ENCODE peak calls at places on chromosome X, in eight cellular contexts. Y is Karpas-422; A is cardiac muscle cell; O is lower lobe of right lung; V is tibial artery; M is CD4-positive, alpha-beta memory T cell; U is CD8-positive, alpha-beta T cell; Z is Panc1. S is an unnamed sample. For H3K4me1, the result is how much of the 10 kb centered on the place peaks cover.

GRCh38 chrX:43940811-43941210 is 32.4 kb downstream of the NDP start:
- DNase-seq in O (no peak), Y (no peak), V (peak), U (no peak), A (peak), M (no peak), Z (no peak), S (no peak)

GRCh38 chrX:69031181-69031580 is 134.1 kb downstream of the PJA1 start:
- DNase-seq in O (no peak), M (no peak), A (no peak), U (no peak), V (no peak), Z (no peak), Y (no peak), S (no peak)

GRCh38 chrX:31181377-31182038 is 109.7 kb upstream of the FTHL17 start:
- DNase-seq in V (no peak), A (no peak), Y (no peak), O (no peak), U (no peak), Z (no peak), M (no peak), S (no peak)

GRCh38 chrX:31209005-31209612 is 137.3 kb upstream of the FTHL17 start:
- DNase-seq in O (no peak), A (no peak), Z (no peak), U (no peak), M (no peak), V (no peak), Y (no peak), S (peak)

GRCh38 chrX:68686684-68687045 is 39.2 kb downstream of the STARD8 start:
- DNase-seq in M (no peak), Y (no peak), A (peak), U (no peak), V (no peak), O (peak), Z (no peak), S (peak)

GRCh38 chrX:46918434-46918833 is 6.2 kb downstream of the JADE3 start:
- DNase-seq in Z (no peak), U (no peak), M (no peak), A (no peak), V (no peak), O (no peak), Y (no peak), S (no peak)

GRCh38 chrX:29841750-29842149 is 373.6 kb upstream of the MAGEB2 start:
- DNase-seq in U (no peak), O (no peak), M (no peak), Z (no peak), Y (no peak), A (peak), V (no peak), S (no peak)

GRCh38 chrX:21973321-21974010 is 33.0 kb downstream of the SMS start:
- DNase-seq in U (no peak), A (no peak), Y (no peak), V (no peak), Z (no peak), M (no peak), O (no peak), S (no peak)

GRCh38 chrX:107674480-107675364 is 46.4 kb downstream of the PRPS1 start:
- DNase-seq in Y (peak), U (peak), V (peak), O (peak), M (peak), A (peak), Z (no peak), S (peak)

GRCh38 chrX:105837227-105837626 is 14.9 kb downstream of the NRK start:
- DNase-seq in U (no peak), V (peak), Y (no peak), M (no peak), A (peak), Z (no peak), O (no peak), S (no peak)

GRCh38 chrX:71532078-71532752 is 689 bp upstream of the OGT start:
- DNase-seq in M (peak), Z (no peak), Y (peak), A (peak), V (no peak), O (no peak), U (peak), S (peak)
- H3K4me3 ChIP-seq in M (peak), Z (peak), Y (peak), A (peak), V (peak), O (peak), U (peak), S (peak)

DNA sequence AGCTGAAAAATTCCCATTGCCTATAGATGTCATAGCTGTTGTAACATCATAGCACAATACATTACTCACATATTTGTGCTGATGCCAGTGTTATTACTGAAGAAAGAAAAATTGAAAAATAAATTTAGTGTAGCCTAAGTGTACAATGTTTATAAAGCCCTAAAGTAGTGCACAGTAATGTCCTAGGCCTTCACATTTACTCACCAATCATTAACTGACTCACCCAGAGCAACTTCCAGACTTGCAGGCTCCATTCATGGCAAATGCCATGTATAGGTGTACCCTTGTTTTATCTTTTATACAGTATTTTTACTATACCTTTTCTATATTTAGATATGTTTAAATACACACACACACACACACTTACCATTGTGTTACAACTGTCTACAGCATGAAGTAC is 265.4 kb upstream of the MAGEB18 start:
- DNase-seq in U (no peak), A (no peak), O (no peak), Z (no peak), M (no peak), V (no peak), Y (no peak), S (no peak)
- H3K4me1 ChIP-seq in U (under half), A (under half), O (under half), Z (under half), M (under half), V (under half), Y (under half), S (under half)

GRCh38 chrX:48003758-48004457 is at the start of gene ZNF182:
- DNase-seq in U (peak), V (peak), A (peak), Z (no peak), O (peak), Y (peak), M (peak), S (peak)

GRCh38 chrX:48003367-48003757 is 427 bp downstream of the ZNF182 start:
- DNase-seq in Z (no peak), U (no peak), O (no peak), V (no peak), M (no peak), A (no peak), Y (peak), S (peak)

DNA sequence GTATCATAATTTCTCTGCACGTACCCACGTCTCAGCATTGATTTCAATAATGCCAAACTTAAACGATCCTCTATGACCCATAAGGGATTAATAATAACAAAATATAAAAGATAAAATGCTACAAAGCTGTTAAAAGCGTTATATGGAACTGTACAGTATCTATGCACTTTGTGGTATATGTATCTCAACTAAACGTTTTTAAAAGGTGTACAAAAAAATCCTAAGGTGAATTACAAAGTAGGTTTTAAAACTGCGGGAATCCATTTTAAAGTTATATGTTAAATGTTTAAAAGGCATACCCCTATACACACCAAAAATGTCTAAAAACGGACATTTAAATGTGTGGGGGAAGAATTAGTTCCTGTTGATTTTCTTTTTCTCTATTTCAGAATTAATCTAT is 860 bp downstream of the ZNF182 start:
- DNase-seq in A (no peak), O (no peak), U (no peak), M (no peak), Y (no peak), V (no peak), Z (no peak), S (no peak)
- H3K4me3 ChIP-seq in A (peak), O (peak), U (peak), M (peak), Y (peak), V (peak), Z (peak), S (peak)

DNA sequence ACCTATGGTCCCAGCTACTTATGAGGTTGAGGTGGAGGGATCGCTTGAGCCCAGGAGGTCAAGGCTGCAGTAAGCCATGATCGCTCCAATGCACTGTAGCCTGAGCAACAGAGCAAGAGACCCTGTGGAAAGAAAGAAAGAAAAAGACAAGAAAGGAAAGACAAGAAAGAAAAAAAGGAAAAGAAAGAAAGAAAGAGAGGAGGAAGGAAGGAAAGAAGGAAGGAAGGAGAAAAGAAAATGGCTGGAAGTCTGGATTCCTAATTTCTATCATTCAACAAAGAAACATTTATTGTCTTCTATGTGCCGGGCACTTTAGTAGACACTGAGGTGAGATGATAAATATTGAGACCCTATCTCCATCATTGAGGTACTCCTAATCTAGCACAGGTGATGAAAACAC is 26.8 kb upstream of the BCORL1 start:
- DNase-seq in Y (no peak), U (no peak), A (no peak), V (no peak), O (no peak), Z (no peak), M (no peak), S (no peak)
- H3K4me1 ChIP-seq in Y (under half), U (under half), A (under half), V (under half), O (under half), Z (under half), M (under half), S (under half)

GRCh38 chrX:138710866-138711331 is 618 bp downstream of the FGF13 start:
- DNase-seq in Z (no peak), M (no peak), Y (no peak), U (no peak), V (no peak), O (peak), A (no peak), S (peak)
- H3K4me3 ChIP-seq in Z (no peak), M (no peak), Y (no peak), U (no peak), V (peak), O (peak), A (peak), S (peak)

GRCh38 chrX:71100581-71101505 is 5.2 kb downstream of the FOXO4 start:
- DNase-seq in M (no peak), O (no peak), Y (no peak), V (no peak), A (no peak), U (peak), Z (no peak), S (no peak)

GRCh38 chrX:71105638-71106037 is 902 bp downstream of the CXorf65 start:
- DNase-seq in M (no peak), A (no peak), O (no peak), Z (no peak), U (no peak), Y (no peak), V (no peak), S (no peak)

GRCh38 chrX:71102292-71102691 is 4.2 kb downstream of the CXorf65 start:
- DNase-seq in V (no peak), Y (no peak), A (no peak), O (no peak), U (no peak), Z (no peak), M (no peak), S (no peak)

GRCh38 chrX:71106427-71106826 is at the start of gene CXorf65:
- DNase-seq in O (no peak), V (no peak), U (peak), Z (no peak), A (no peak), Y (no peak), M (peak), S (no peak)

GRCh38 chrX:71103110-71103983 is 3.2 kb downstream of the CXorf65 start:
- DNase-seq in Y (no peak), A (peak), V (no peak), O (peak), Z (no peak), U (peak), M (peak), S (no peak)
- H3K4me1 ChIP-seq in Y (under half), A (under half), V (under half), O (under half), Z (under half), U (half or more), M (half or more), S (under half)

GRCh38 chrX:139094671-139095592 is 383.4 kb upstream of the FGF13 start:
- DNase-seq in M (no peak), O (no peak), V (no peak), Y (no peak), A (no peak), Z (no peak), U (no peak), S (no peak)

GRCh38 chrX:139091086-139091485 is 379.6 kb upstream of the FGF13 start:
- DNase-seq in Z (no peak), U (no peak), Y (no peak), V (no peak), A (no peak), M (no peak), O (no peak), S (no peak)

GRCh38 chrX:139091878-139092277 is 380.4 kb upstream of the FGF13 start:
- DNase-seq in O (no peak), V (no peak), M (no peak), Z (no peak), Y (no peak), A (no peak), U (no peak), S (no peak)

GRCh38 chrX:139093201-139093600 is 381.7 kb upstream of the FGF13 start:
- DNase-seq in O (no peak), Y (no peak), V (no peak), M (no peak), U (no peak), Z (no peak), A (no peak), S (no peak)
- H3K4me3 ChIP-seq in O (no peak), Y (no peak), V (no peak), M (no peak), U (no peak), Z (no peak), A (no peak), S (no peak)

GRCh38 chrX:125622899-125623298 is 303.2 kb downstream of the TEX13C start:
- DNase-seq in Y (no peak), V (no peak), O (no peak), U (no peak), A (no peak), Z (no peak), M (no peak), S (no peak)

GRCh38 chrX:125621588-125621927 is 301.9 kb downstream of the TEX13C start:
- DNase-seq in Y (no peak), V (no peak), O (no peak), Z (no peak), U (no peak), A (no peak), M (no peak), S (no peak)

GRCh38 chrX:125620715-125621587 is 301.3 kb downstream of the TEX13C start:
- DNase-seq in M (no peak), O (no peak), U (no peak), Z (no peak), A (no peak), Y (peak), V (no peak), S (no peak)
- H3K4me1 ChIP-seq in M (under half), O (under half), U (under half), Z (under half), A (under half), Y (under half), V (under half), S (under half)